ENCODE peak calls at places on chromosomes 11 and 22, in four cellular contexts. One of them, this sample, is unnamed. For H3K27me3, the result is how much of the 10 kb centered on the place peaks cover.

GRCh38 chr11:129973809-129974208 is 28.8 kb downstream of the PRDM10 start:
- DNase-seq in CD8-positive, alpha-beta T cell: no peak
- DNase-seq in body of pancreas: peak
- DNase-seq in CD4-positive, alpha-beta T cell: no peak
- DNase-seq in this sample: no peak

GRCh38 chr11:102564110-102564509 is 33.6 kb upstream of the MMP7 start:
- DNase-seq in CD8-positive, alpha-beta T cell: no peak
- DNase-seq in CD4-positive, alpha-beta T cell: no peak
- DNase-seq in body of pancreas: no peak
- DNase-seq in this sample: peak

GRCh38 chr11:67551127-67551526 is 27.9 kb upstream of the CABP2 start:
- DNase-seq in CD8-positive, alpha-beta T cell: no peak
- DNase-seq in CD4-positive, alpha-beta T cell: no peak
- DNase-seq in body of pancreas: no peak
- DNase-seq in this sample: no peak

GRCh38 chr11:19218216-19218615 is 16.4 kb upstream of the CSRP3 start:
- DNase-seq in CD4-positive, alpha-beta T cell: no peak
- DNase-seq in CD8-positive, alpha-beta T cell: no peak
- DNase-seq in body of pancreas: no peak
- DNase-seq in this sample: no peak

GRCh38 chr11:47131136-47131535 is 45.5 kb downstream of the ARFGAP2 start:
- DNase-seq in body of pancreas: no peak
- DNase-seq in CD4-positive, alpha-beta T cell: no peak
- DNase-seq in CD8-positive, alpha-beta T cell: no peak
- DNase-seq in this sample: no peak

GRCh38 chr11:127071606-127072005 is 71.0 kb upstream of the KIRREL3 start:
- DNase-seq in CD4-positive, alpha-beta T cell: no peak
- DNase-seq in body of pancreas: no peak
- DNase-seq in CD8-positive, alpha-beta T cell: no peak
- DNase-seq in this sample: no peak

GRCh38 chr11:26696330-26696729 is 25.5 kb downstream of the SLC5A12 start:
- DNase-seq in CD4-positive, alpha-beta T cell: no peak
- DNase-seq in CD8-positive, alpha-beta T cell: no peak
- DNase-seq in body of pancreas: no peak
- DNase-seq in this sample: no peak

GRCh38 chr11:93570759-93571413 is 27.7 kb upstream of the SMCO4 start:
- DNase-seq in body of pancreas: peak
- DNase-seq in CD4-positive, alpha-beta T cell: no peak
- DNase-seq in CD8-positive, alpha-beta T cell: no peak
- DNase-seq in this sample: peak

GRCh38 chr11:78429667-78430066 is 12.0 kb upstream of the GAB2 start:
- DNase-seq in body of pancreas: no peak
- DNase-seq in CD8-positive, alpha-beta T cell: no peak
- DNase-seq in CD4-positive, alpha-beta T cell: no peak
- DNase-seq in this sample: no peak

GRCh38 chr11:61778357-61778886 is 14.0 kb downstream of the TMEM258 start:
- DNase-seq in CD8-positive, alpha-beta T cell: no peak
- DNase-seq in CD4-positive, alpha-beta T cell: no peak
- DNase-seq in body of pancreas: no peak
- DNase-seq in this sample: no peak

GRCh38 chr11:9533053-9533452 is 40.4 kb upstream of the WEE1 start:
- DNase-seq in body of pancreas: no peak
- DNase-seq in CD4-positive, alpha-beta T cell: no peak
- DNase-seq in CD8-positive, alpha-beta T cell: no peak
- DNase-seq in this sample: no peak

GRCh38 chr11:9530020-9530628 is 43.3 kb upstream of the WEE1 start:
- DNase-seq in CD8-positive, alpha-beta T cell: no peak
- DNase-seq in CD4-positive, alpha-beta T cell: no peak
- DNase-seq in body of pancreas: no peak
- DNase-seq in this sample: no peak

GRCh38 chr11:9535189-9535781 is 38.2 kb upstream of the WEE1 start:
- DNase-seq in body of pancreas: peak
- DNase-seq in CD4-positive, alpha-beta T cell: peak
- DNase-seq in CD8-positive, alpha-beta T cell: peak
- DNase-seq in this sample: no peak

GRCh38 chr11:9530901-9531625 is 42.4 kb upstream of the WEE1 start:
- DNase-seq in body of pancreas: no peak
- DNase-seq in CD4-positive, alpha-beta T cell: no peak
- DNase-seq in CD8-positive, alpha-beta T cell: no peak
- DNase-seq in this sample: no peak

GRCh38 chr11:9533736-9534473 is 39.6 kb upstream of the WEE1 start:
- DNase-seq in body of pancreas: no peak
- DNase-seq in CD8-positive, alpha-beta T cell: no peak
- DNase-seq in CD4-positive, alpha-beta T cell: no peak
- DNase-seq in this sample: no peak
- H3K27me3 ChIP-seq in body of pancreas: under half
- H3K27me3 ChIP-seq in CD8-positive, alpha-beta T cell: under half
- H3K27me3 ChIP-seq in CD4-positive, alpha-beta T cell: under half
- H3K27me3 ChIP-seq in this sample: under half

DNA sequence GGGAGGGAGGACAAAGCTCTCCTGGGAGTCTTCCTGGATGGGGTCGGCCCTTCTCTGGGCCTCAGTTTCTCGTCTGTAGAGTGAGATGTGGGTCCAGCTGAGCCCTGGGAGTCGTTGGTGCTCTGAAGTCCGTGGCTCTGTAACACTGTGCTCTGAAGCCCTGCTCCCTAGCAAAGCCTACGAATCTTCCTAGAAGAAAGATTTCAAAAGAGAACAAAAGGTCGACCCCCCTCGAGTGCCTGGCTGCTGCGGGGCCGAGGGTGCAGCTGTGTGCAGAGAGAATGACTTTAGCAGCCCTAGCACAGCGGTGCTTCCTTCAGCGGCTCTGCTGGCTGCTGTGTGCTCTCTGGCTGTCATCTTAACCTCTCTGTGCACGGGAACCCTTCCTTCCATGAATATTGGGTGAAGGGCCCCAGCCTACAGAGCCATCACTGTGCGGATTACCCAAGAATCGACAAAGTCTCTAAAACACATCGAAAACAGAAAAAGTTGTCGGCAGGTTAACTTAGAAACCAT is 10.7 kb downstream of the ANO1 start:
- DNase-seq in CD8-positive, alpha-beta T cell: no peak
- DNase-seq in body of pancreas: no peak
- DNase-seq in CD4-positive, alpha-beta T cell: no peak
- DNase-seq in this sample: no peak
- H3K27me3 ChIP-seq in CD8-positive, alpha-beta T cell: under half
- H3K27me3 ChIP-seq in body of pancreas: under half
- H3K27me3 ChIP-seq in CD4-positive, alpha-beta T cell: under half
- H3K27me3 ChIP-seq in this sample: under half

GRCh38 chr22:37334461-37334858 is 52.2 kb downstream of the CYTH4 start:
- DNase-seq in CD8-positive, alpha-beta T cell: no peak
- DNase-seq in body of pancreas: no peak
- DNase-seq in CD4-positive, alpha-beta T cell: no peak
- DNase-seq in this sample: no peak
- H3K27me3 ChIP-seq in CD8-positive, alpha-beta T cell: under half
- H3K27me3 ChIP-seq in body of pancreas: under half
- H3K27me3 ChIP-seq in CD4-positive, alpha-beta T cell: half or more
- H3K27me3 ChIP-seq in this sample: under half

GRCh38 chr22:43484227-43484626 is 72.4 kb downstream of the MPPED1 start:
- DNase-seq in body of pancreas: no peak
- DNase-seq in CD8-positive, alpha-beta T cell: no peak
- DNase-seq in CD4-positive, alpha-beta T cell: no peak
- DNase-seq in this sample: no peak
- H3K27me3 ChIP-seq in body of pancreas: under half
- H3K27me3 ChIP-seq in CD8-positive, alpha-beta T cell: under half
- H3K27me3 ChIP-seq in CD4-positive, alpha-beta T cell: under half
- H3K27me3 ChIP-seq in this sample: under half

GRCh38 chr22:43921361-43921760 is 2.2 kb upstream of the PNPLA3 start:
- DNase-seq in CD4-positive, alpha-beta T cell: no peak
- DNase-seq in CD8-positive, alpha-beta T cell: no peak
- DNase-seq in body of pancreas: no peak
- DNase-seq in this sample: peak

GRCh38 chr22:43923191-43923590 is 414 bp upstream of the PNPLA3 start:
- DNase-seq in CD8-positive, alpha-beta T cell: no peak
- DNase-seq in body of pancreas: no peak
- DNase-seq in CD4-positive, alpha-beta T cell: no peak
- DNase-seq in this sample: no peak

GRCh38 chr22:43919106-43919965 is 4.3 kb upstream of the PNPLA3 start:
- DNase-seq in body of pancreas: peak
- DNase-seq in CD4-positive, alpha-beta T cell: no peak
- DNase-seq in CD8-positive, alpha-beta T cell: no peak
- DNase-seq in this sample: no peak

GRCh38 chr22:43922123-43922522 is 1.5 kb upstream of the PNPLA3 start:
- DNase-seq in CD4-positive, alpha-beta T cell: no peak
- DNase-seq in CD8-positive, alpha-beta T cell: no peak
- DNase-seq in body of pancreas: no peak
- DNase-seq in this sample: no peak

DNA sequence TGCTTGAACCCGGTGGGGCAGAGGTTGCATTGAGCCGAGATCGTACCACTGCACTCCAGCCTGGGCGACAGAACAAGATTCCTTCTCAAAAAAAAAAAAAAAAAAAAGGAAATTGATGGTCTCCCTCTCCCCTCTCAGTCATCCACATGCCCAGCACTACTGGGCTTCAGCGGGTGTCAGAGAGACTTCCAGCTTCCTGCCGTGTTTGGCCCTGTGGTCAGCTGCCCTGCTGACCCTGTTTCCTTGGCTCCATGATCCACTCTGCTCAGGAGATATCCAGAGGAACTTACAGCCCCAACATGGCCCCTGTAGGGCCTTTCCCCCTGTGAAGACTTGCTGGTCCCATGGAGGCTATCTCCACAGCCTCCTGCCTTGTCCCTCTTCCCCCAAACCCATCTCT is 6.1 kb upstream of the PNPLA3 start:
- DNase-seq in CD8-positive, alpha-beta T cell: no peak
- DNase-seq in body of pancreas: no peak
- DNase-seq in CD4-positive, alpha-beta T cell: no peak
- DNase-seq in this sample: no peak
- H3K27me3 ChIP-seq in CD8-positive, alpha-beta T cell: under half
- H3K27me3 ChIP-seq in body of pancreas: under half
- H3K27me3 ChIP-seq in CD4-positive, alpha-beta T cell: under half
- H3K27me3 ChIP-seq in this sample: under half

This sample was measured in kidney epithelial cell.